ENCODE peak calls at places on chromosomes 5 and 9, in five cellular contexts. M is heart left ventricle; G is CD8-positive, alpha-beta memory T cell; K is pancreas; F is CD8-positive, alpha-beta T cell. C is an unnamed sample.

GRCh38 chr5:130222638-130223037 is 318.4 kb downstream of the CHSY3 start:
- DNase-seq in K (no peak), G (no peak), F (no peak), M (no peak), C (no peak)

GRCh38 chr9:90003046-90003355 is 398.2 kb downstream of the GADD45G start:
- DNase-seq in M (peak; percentile 65), K (peak; percentile 37), G (no peak), F (no peak), C (no peak)

GRCh38 chr5:139808481-139809330 is 13.1 kb downstream of the PSD2 start:
- DNase-seq in K (peak; percentile 60), F (peak; percentile 39), M (no peak), G (no peak), C (peak; percentile 72)

GRCh38 chr9:8037745-8038144 is 238.2 kb upstream of the DMAC1 start:
- DNase-seq in G (no peak), K (no peak), M (no peak), F (no peak), C (no peak)

GRCh38 chr5:147911427-147911826 is 5.1 kb upstream of the C5orf46 start:
- DNase-seq in K (peak; percentile 71), M (peak; percentile 71), F (no peak), G (no peak), C (no peak)

GRCh38 chr5:126373621-126374416 is 49.4 kb upstream of the GRAMD2B start:
- DNase-seq in K (no peak), F (peak; percentile 22), G (peak; percentile 6), M (no peak), C (no peak)

GRCh38 chr5:173823721-173824567 is 64.2 kb upstream of the CPEB4 start:
- DNase-seq in K (no peak), M (no peak), F (no peak), G (no peak), C (peak; percentile 56)

GRCh38 chr5:45521067-45521466 is 175.1 kb downstream of the HCN1 start:
- DNase-seq in F (no peak), G (no peak), M (peak; percentile 23), K (no peak), C (no peak)

GRCh38 chr5:80798633-80799032 is 143.8 kb upstream of the DHFR start:
- DNase-seq in F (no peak), G (no peak), M (no peak), K (no peak), C (no peak)

GRCh38 chr5:84092738-84093137 is 291.9 kb downstream of the EDIL3 start:
- DNase-seq in M (no peak), K (no peak), F (no peak), G (no peak), C (no peak)

GRCh38 chr9:130117816-130118632 is 54.2 kb upstream of the NCS1 start:
- DNase-seq in K (no peak), G (no peak), F (no peak), M (no peak), C (peak; percentile 63)

GRCh38 chr5:1926471-1927341 is 44.0 kb upstream of the IRX4 start:
- DNase-seq in K (no peak), M (no peak), F (no peak), G (no peak), C (no peak)

GRCh38 chr9:98255064-98255577 is 328 bp downstream of the TBC1D2 start:
- DNase-seq in M (peak; percentile 27), F (no peak), G (no peak), K (peak; percentile 62), C (no peak)

GRCh38 chr5:176624916-176625315 is 5.4 kb downstream of the SNCB start:
- DNase-seq in G (no peak), K (no peak), F (no peak), M (no peak), C (no peak)
- H3K27me3 ChIP-seq in G (peaks cover 37% of the 10 kb centered on the region), K (peaks cover 2% of the 10 kb centered on the region), F (peaks cover 25% of the 10 kb centered on the region), M (peaks cover 94% of the 10 kb centered on the region), C (peaks cover 92% of the 10 kb centered on the region)

DNA sequence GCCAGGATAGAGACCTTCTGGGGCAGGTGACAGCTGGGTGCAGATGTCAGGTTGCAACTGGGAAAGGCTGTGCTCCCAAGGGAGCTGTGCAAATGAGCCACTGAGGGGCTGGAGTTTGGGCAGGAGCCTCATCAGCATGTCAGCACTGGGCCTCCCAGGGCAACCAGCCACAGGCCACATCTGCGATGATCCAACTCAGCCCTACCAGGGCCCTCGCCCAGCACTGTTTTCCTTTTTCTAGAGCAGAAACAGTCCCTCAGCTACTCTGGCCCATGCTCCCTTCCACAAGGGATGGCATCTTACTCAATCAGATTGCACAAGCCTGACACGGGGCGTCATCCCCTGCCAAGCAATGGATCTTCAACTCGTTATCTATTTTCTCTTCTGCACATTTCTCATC is 24.8 kb downstream of the NIPAL4 start:
- DNase-seq in G (no peak), M (peak; percentile 78), F (no peak), K (no peak), C (no peak)
- H3K4me1 ChIP-seq in G (no peaks in the 10 kb centered on the region), M (no peaks in the 10 kb centered on the region), F (no peaks in the 10 kb centered on the region), K (no peaks in the 10 kb centered on the region), C (peaks cover 9% of the 10 kb centered on the region)

GRCh38 chr5:35129921-35130485 is 82.3 kb upstream of the AGXT2 start:
- DNase-seq in G (no peak), K (no peak), F (peak; percentile 45), M (no peak), C (no peak)
- H3K27me3 ChIP-seq in G (no peaks in the 10 kb centered on the region), K (no peaks in the 10 kb centered on the region), F (peaks cover 3% of the 10 kb centered on the region), M (no peaks in the 10 kb centered on the region), C (no peaks in the 10 kb centered on the region)

DNA sequence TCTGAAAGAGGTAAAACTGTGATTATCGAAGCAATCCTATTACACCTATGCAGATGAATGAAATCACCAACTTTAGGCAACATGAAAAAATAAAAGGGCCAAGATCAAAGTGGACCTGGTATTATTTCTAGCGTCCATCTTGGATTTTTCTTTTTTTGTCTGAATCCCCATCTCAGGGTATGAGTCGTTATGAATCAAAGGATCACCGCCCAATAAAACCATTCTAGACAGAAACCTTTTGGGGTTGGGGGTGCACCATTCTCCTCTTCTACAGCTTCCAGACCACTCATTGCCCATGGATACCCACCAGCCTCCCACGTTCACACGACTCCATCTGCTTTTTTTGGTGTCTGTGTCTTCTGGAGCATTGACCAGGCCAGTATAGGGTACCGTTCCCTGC is 33.4 kb downstream of the MAP1B start:
- DNase-seq in F (no peak), K (no peak), M (no peak), G (no peak), C (no peak)
- H3K4me1 ChIP-seq in F (no peaks in the 10 kb centered on the region), K (peaks cover 11% of the 10 kb centered on the region), M (peaks cover 11% of the 10 kb centered on the region), G (no peaks in the 10 kb centered on the region), C (peaks cover 58% of the 10 kb centered on the region)

GRCh38 chr5:588406-588995 is 23.6 kb upstream of the CEP72 start:
- DNase-seq in K (no peak), G (no peak), F (no peak), M (no peak), C (peak; percentile 5)
- H3K27me3 ChIP-seq in K (no peaks in the 10 kb centered on the region), G (peaks cover 7% of the 10 kb centered on the region), F (no peaks in the 10 kb centered on the region), M (peaks cover 21% of the 10 kb centered on the region), C (peaks cover 39% of the 10 kb centered on the region)